ENCODE peak calls at places on chromosomes 3 and 15, in nine cellular contexts. C is psoas muscle; D is left lung; A is coronary artery; J is right cardiac atrium; U is brain microvascular endothelial cell; B is small intestine; X is CD8-positive, alpha-beta memory T cell; P is cardiac fibroblast. Q is an unnamed sample.

GRCh38 chr3:27344192-27344591 is 25.0 kb downstream of the NEK10 start:
- DNase-seq in C (no peak), D (no peak), A (no peak), J (no peak), U (no peak), B (no peak), X (no peak), P (no peak), Q (no peak)

GRCh38 chr15:79339588-79340314 is 28.8 kb downstream of the TMED3 start:
- DNase-seq in C (no peak), D (no peak), A (no peak), J (no peak), U (peak), B (peak), X (no peak), P (peak), Q (no peak)

GRCh38 chr3:46495901-46496456 is 1.8 kb upstream of the RTP3 start:
- DNase-seq in C (no peak), D (no peak), A (no peak), J (no peak), U (peak), B (no peak), X (no peak), P (peak), Q (peak)

GRCh38 chr3:101842245-101842934 is 6.9 kb upstream of the NFKBIZ start:
- DNase-seq in C (no peak), D (no peak), A (no peak), J (no peak), U (no peak), B (no peak), X (no peak), P (no peak), Q (no peak)

GRCh38 chr15:66743703-66744536 is 41.9 kb downstream of the SMAD6 start:
- DNase-seq in C (no peak), D (no peak), A (no peak), J (peak), U (no peak), B (no peak), X (no peak), P (peak), Q (no peak)

GRCh38 chr15:68383161-68384074 is 48.5 kb downstream of the ITGA11 start:
- DNase-seq in C (no peak), D (no peak), A (peak), J (no peak), U (no peak), B (peak), X (peak), P (peak), Q (no peak)

GRCh38 chr3:169218314-169218983 is 445.1 kb downstream of the MECOM start:
- DNase-seq in C (no peak), D (no peak), A (no peak), J (peak), U (peak), B (peak), X (no peak), P (peak), Q (no peak)

GRCh38 chr15:59999064-59999377 is 5.1 kb upstream of the FOXB1 start:
- DNase-seq in C (no peak), D (no peak), A (no peak), J (no peak), U (no peak), B (no peak), X (no peak), P (no peak), Q (no peak)

GRCh38 chr15:89972085-89972484 is 29.0 kb upstream of the ZNF710 start:
- DNase-seq in C (no peak), D (no peak), A (no peak), J (no peak), U (no peak), B (no peak), X (no peak), P (no peak), Q (no peak)

GRCh38 chr3:155292133-155292532 is 1.4 kb downstream of the STRIT1 start:
- DNase-seq in C (no peak), D (no peak), A (no peak), J (no peak), U (no peak), B (no peak), X (no peak), P (no peak), Q (no peak)

GRCh38 chr3:25033407-25034029 is 394.5 kb upstream of the RARB start:
- DNase-seq in C (peak), D (no peak), A (no peak), J (peak), U (no peak), B (peak), X (no peak), P (peak), Q (no peak)

GRCh38 chr3:72950801-72951200 is 45.8 kb upstream of the PPP4R2 start:
- DNase-seq in C (no peak), D (no peak), A (no peak), J (no peak), U (no peak), B (no peak), X (no peak), P (no peak), Q (no peak)

GRCh38 chr3:56970401-56971002 is 90.0 kb upstream of the SPATA12 start:
- DNase-seq in C (no peak), D (no peak), A (no peak), J (no peak), U (no peak), B (no peak), X (no peak), P (no peak), Q (no peak)

GRCh38 chr3:159787191-159787590 is 201.4 kb upstream of the IL12A start:
- DNase-seq in C (no peak), D (no peak), A (no peak), J (no peak), U (peak), B (peak), X (no peak), P (peak), Q (peak)

GRCh38 chr3:34132069-34132677 is 333.7 kb downstream of the PDCD6IP start:
- DNase-seq in C (no peak), D (no peak), A (no peak), J (no peak), U (no peak), B (no peak), X (no peak), P (no peak), Q (peak)

GRCh38 chr3:105367063-105367405 is 325 bp downstream of the ALCAM start:
- DNase-seq in C (no peak), D (peak), A (peak), J (peak), U (no peak), B (no peak), X (no peak), P (no peak), Q (no peak)

GRCh38 chr3:186789554-186790260 is 6.3 kb downstream of the EIF4A2 start:
- DNase-seq in C (no peak), D (no peak), A (no peak), J (no peak), U (no peak), B (no peak), X (no peak), P (no peak), Q (no peak)

GRCh38 chr3:186787642-186788481 is 4.5 kb downstream of the EIF4A2 start:
- DNase-seq in C (no peak), D (no peak), A (no peak), J (no peak), U (no peak), B (no peak), X (no peak), P (no peak), Q (no peak)

GRCh38 chr3:186786810-186787375 is 3.5 kb downstream of the EIF4A2 start:
- DNase-seq in C (no peak), D (no peak), A (no peak), J (no peak), U (no peak), B (no peak), X (no peak), P (no peak), Q (no peak)

GRCh38 chr3:186790261-186790981 is 7.0 kb downstream of the EIF4A2 start:
- DNase-seq in C (no peak), D (no peak), A (no peak), J (no peak), U (no peak), B (no peak), X (no peak), P (peak), Q (no peak)

DNA sequence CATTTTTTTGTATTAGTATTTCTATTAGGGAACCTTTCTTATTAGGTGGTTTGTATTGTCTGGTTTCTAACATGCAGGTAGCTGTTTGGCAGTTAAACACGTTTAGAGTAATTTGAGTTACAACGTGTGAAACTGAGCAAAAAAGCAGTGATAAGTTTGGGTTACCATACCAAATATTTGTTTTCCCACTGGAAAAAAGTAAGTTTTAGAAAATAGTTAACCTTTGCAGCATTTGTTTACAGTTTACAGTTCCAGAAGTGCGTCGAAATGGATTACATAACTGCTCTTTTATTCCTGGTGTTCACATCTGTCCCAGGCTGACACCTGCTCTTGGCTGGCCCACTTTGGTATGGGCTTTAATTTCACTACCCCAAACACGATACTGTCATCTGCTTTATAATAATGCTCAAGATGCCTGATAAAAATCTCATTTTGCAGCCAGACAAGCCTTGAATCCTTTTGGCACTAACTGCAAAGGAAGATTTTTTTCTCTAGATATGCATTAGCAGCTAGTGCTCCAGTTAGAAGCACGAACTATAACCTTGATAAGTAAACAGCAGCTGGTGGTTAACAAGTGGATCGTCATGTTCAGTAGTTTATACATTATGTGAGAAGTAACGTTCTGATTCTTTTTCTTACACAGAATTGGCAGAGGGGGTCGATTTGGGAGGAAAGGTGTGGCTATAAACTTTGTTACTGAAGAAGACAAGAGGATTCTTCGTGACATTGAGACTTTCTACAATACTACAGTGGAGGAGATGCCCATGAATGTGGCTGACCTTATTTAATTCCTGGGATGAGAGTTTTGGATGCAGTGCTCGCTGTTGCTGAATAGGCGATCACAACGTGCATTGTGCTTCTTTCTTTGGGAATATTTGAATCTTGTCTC is 5.3 kb downstream of the EIF4A2 start:
- DNase-seq in C (no peak), D (no peak), A (no peak), J (no peak), U (no peak), B (no peak), X (no peak), P (no peak), Q (no peak)
- H3K4me3 ChIP-seq in C (peak), D (no peak), A (no peak), J (no peak), U (no peak), B (no peak), X (no peak), P (no peak), Q (no peak)

DNA sequence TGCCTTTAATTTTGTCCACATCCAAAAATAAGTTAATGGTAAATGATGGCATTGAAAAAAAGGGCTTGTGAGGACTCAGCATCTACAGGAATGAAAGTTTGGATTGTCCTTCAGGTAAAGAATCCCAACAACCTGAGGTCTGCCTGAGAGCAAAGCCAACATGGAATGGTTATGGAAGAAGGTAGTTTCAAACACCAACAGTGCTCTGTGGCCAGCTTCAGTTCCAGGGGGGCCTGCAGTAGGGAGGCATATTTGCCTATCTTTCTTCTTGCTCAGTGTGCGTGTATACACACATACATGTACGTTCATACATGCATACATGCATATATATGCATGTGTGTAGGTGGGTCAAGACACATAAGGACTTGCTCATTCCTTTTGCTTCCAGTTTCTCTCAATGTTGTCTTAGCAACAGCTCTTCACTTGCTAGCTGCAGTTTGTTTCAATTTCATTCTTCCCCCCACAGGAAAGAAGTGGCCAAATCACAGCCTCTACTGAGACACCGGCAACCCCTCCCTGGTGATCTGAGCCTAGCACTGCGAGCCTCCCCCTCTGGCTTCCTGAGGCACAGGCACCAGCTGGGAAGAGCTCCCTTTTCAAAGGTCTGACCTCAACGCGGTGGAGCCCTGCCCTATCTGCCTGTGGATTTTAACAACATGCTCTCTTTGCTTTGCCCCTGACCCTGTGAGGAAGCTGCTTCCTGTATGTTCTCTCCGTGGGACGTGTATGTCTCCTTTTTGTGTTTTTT is 146.2 kb downstream of the KLF13 start:
- DNase-seq in C (no peak), D (no peak), A (peak), J (no peak), U (peak), B (peak), X (peak), P (peak), Q (no peak)
- H3K4me3 ChIP-seq in C (no peak), D (no peak), A (no peak), J (no peak), U (no peak), B (no peak), X (peak), P (no peak), Q (no peak)

GRCh38 chr15:78149068-78149804 is at the start of gene IDH3A:
- DNase-seq in C (peak), D (peak), A (peak), J (peak), U (peak), B (peak), X (peak), P (peak), Q (peak)

GRCh38 chr15:78146437-78147154 is 2.6 kb upstream of the IDH3A start:
- DNase-seq in C (no peak), D (no peak), A (peak), J (no peak), U (no peak), B (peak), X (no peak), P (peak), Q (no peak)

GRCh38 chr15:78147566-78147965 is 1.6 kb upstream of the IDH3A start:
- DNase-seq in C (peak), D (no peak), A (no peak), J (peak), U (no peak), B (no peak), X (no peak), P (no peak), Q (no peak)

GRCh38 chr15:78149805-78150751 is 916 bp downstream of the IDH3A start:
- DNase-seq in C (no peak), D (no peak), A (no peak), J (no peak), U (no peak), B (peak), X (no peak), P (peak), Q (no peak)

DNA sequence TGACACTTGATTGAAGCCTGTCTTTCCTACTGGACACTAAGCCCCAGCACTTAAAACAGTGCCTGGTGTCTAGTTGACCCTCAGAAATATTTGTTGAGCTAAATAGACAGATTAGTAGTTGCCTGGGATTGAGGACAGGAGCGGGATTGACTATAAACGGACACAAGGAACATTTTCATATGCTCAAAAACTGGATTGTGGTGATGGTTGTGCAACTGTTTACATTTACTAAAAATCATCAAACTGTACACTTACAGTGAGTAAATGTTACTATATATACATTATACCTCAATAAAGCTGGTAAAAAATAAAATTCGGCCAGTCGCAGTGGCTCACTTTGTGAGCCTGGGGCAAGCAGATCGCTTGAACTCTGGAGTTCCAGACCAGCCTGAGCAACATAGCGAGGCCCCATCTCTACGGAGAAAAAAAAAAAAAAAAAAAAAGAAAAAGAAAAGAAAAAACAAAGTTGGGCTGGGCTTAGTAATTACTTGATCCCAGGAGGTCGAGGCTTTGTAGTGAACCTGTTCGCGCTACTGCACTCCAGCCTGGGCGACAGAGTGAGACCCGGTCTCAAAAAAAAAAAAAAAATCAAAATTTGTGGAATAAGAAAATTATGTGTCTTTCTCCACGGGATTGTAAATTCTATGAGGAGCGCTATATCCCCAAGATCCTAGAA is 632 bp upstream of the IDH3A start:
- DNase-seq in C (no peak), D (no peak), A (no peak), J (no peak), U (no peak), B (no peak), X (no peak), P (no peak), Q (no peak)
- H3K4me3 ChIP-seq in C (peak), D (peak), A (peak), J (peak), U (peak), B (peak), X (peak), P (peak), Q (peak)

DNA sequence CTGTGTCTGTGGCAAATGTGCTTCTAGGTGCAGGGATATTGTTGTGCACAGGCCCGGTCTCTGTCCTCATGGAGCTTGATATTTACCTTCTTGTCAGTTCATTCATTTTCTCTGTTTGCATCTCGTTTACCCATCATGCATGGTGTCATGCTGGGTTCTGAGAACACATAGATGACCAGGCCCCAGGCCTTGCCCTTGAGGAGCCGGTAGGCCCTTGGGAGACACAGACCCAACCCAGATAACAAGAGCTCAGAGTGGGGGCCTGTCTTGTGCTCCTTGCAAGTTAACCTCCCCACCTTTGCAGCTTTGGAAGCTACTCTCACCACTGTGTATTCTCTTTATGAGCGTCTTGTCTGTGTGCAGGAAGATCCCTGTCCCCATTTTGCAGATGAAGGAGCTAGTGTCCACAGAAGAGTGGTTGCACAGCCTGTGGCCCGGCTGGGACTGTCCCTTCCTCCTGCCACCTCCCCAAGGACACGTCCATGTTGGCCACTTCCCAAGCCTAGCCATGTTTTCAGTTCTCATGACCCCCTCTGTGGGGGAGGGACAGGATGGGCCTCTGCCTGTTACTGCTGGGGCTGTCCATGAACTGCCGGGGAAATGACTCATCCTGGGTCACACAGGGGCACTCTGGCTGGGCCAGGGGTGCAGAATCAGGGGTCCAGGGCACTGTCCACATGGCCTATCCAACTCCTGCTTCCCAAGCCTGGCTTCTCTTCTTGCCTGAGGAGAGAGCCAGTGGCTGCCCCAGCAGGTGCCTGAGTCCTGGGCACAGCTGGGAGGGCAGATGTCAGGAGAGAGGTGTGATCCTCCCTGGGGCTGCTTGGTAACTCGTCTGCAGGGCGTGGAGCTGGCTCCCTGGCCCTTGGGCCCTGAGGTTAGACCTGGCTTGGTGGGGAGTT is 3.4 kb downstream of the SNX33 start:
- DNase-seq in C (peak), D (no peak), A (no peak), J (peak), U (no peak), B (peak), X (no peak), P (peak), Q (no peak)
- H3K4me3 ChIP-seq in C (peak), D (peak), A (peak), J (peak), U (peak), B (peak), X (no peak), P (peak), Q (peak)

DNA sequence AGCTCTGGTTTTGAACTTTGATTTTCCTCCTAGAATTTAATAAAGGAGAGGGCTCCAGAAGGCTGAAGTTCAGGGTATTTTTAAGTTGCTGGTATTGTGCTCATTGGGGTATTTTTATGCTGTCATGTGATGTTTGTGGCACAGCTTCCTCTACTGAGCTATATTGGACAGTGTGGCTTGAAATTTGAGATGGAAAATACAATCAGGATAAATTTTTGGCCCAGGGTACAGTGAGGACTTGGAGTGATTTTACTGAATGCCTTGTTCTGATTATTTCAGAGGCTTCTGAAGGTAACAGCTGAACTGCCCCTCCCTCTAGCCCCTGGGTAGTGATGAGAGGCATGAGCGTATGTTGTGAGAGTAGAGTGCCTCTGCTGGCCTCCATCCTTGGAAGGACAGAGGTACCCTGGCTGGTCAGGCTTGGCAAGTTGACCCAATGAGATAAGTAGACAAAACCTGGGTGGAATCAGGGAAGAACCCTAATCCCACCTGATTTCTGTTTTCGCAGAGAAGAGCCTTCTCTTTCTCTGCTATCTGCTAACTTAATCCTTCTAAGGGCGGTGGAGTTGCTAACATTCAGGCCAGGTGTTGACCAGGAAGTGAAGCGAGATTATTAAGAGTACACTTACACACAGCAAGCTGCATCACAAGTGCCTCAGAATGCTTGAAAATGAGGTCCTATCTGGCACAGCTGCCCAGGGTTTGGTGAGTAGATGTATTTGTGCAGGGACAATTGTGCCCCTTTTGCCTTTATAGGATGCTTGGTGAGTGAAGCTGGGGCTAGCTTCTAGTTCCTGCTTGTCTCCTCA is 98.1 kb upstream of the CLSTN2 start:
- DNase-seq in C (no peak), D (no peak), A (no peak), J (no peak), U (no peak), B (no peak), X (no peak), P (no peak), Q (no peak)
- H3K4me3 ChIP-seq in C (no peak), D (no peak), A (no peak), J (no peak), U (no peak), B (no peak), X (no peak), P (no peak), Q (no peak)